ENCODE peak calls at places on chromosomes 6 and 20, in seven cellular contexts. I, B, C, G, U, E and W are unnamed samples. For H3K9me3, the result is how much of the 10 kb centered on the place peaks cover.

GRCh38 chr6:46263709-46264091 is 92.9 kb upstream of the ENPP5 start:
- DNase-seq in B (no peak), U (no peak), C (no peak), E (no peak), I (no peak), G (peak), W (no peak)

GRCh38 chr6:5132741-5133140 is 47.6 kb downstream of the PPP1R3G start:
- DNase-seq in C (no peak), G (peak), E (peak), U (peak), I (no peak), B (peak), W (no peak)

GRCh38 chr6:14001329-14002012 is 76.7 kb downstream of the RNF182 start:
- DNase-seq in G (peak), B (no peak), U (no peak), I (no peak), C (no peak), E (no peak), W (peak)

GRCh38 chr6:142416179-142416578 is 114.4 kb downstream of the ADGRG6 start:
- DNase-seq in U (no peak), I (no peak), C (no peak), G (peak), B (no peak), E (no peak), W (peak)

GRCh38 chr6:140079328-140079727 is 704.9 kb upstream of the CITED2 start:
- DNase-seq in U (peak), C (no peak), G (peak), I (no peak), E (no peak), B (no peak), W (no peak)

GRCh38 chr20:23048283-23049200 is 930 bp downstream of the THBD start:
- DNase-seq in G (peak), B (peak), E (peak), I (peak), C (peak), U (peak), W (no peak)

GRCh38 chr6:106628658-106629102 is 618 bp downstream of the RTN4IP1 start:
- DNase-seq in E (peak), B (no peak), U (no peak), G (peak), I (peak), C (no peak), W (no peak)

GRCh38 chr6:20317430-20317829 is 84.2 kb upstream of the E2F3 start:
- DNase-seq in G (no peak), C (no peak), E (no peak), I (no peak), U (no peak), B (no peak), W (no peak)

GRCh38 chr20:52493177-52493711 is 301.7 kb upstream of the ZFP64 start:
- DNase-seq in C (peak), I (peak), U (peak), G (peak), B (no peak), E (peak), W (no peak)

GRCh38 chr6:128275030-128275429 is 245.4 kb downstream of the PTPRK start:
- DNase-seq in B (no peak), E (no peak), U (no peak), C (no peak), I (no peak), G (peak), W (no peak)

GRCh38 chr6:54541521-54541920 is 233.3 kb downstream of the TINAG start:
- DNase-seq in G (no peak), B (no peak), U (no peak), E (no peak), I (no peak), C (no peak), W (no peak)

GRCh38 chr6:89267918-89268317 is 47.2 kb downstream of the GABRR2 start:
- DNase-seq in B (no peak), G (no peak), I (no peak), E (no peak), C (no peak), U (no peak), W (no peak)

GRCh38 chr6:137334094-137334493 is 114.9 kb upstream of the IFNGR1 start:
- DNase-seq in G (no peak), U (no peak), I (no peak), E (no peak), B (no peak), C (no peak), W (no peak)

GRCh38 chr6:149636116-149636515 is 12.4 kb downstream of the KATNA1 start:
- DNase-seq in I (no peak), E (peak), U (no peak), C (no peak), G (peak), B (no peak), W (no peak)

GRCh38 chr6:33426590-33427563 is 7.0 kb downstream of the SYNGAP1 start:
- DNase-seq in E (no peak), B (peak), I (no peak), U (no peak), C (no peak), G (no peak), W (no peak)

GRCh38 chr6:43733471-43734293 is 36.3 kb upstream of the VEGFA start:
- DNase-seq in I (no peak), C (no peak), U (no peak), G (no peak), B (peak), E (no peak), W (no peak)

GRCh38 chr6:42509765-42510164 is 54.1 kb upstream of the UBR2 start:
- DNase-seq in I (no peak), U (no peak), C (no peak), B (no peak), E (no peak), G (peak), W (no peak)

GRCh38 chr6:105794263-105794662 is 291.9 kb upstream of the PRDM1 start:
- DNase-seq in B (peak), I (peak), G (no peak), E (peak), C (no peak), U (no peak), W (no peak)

GRCh38 chr6:167238694-167239467 is 52.2 kb upstream of the UNC93A start:
- DNase-seq in C (no peak), U (no peak), G (no peak), B (no peak), I (no peak), E (no peak), W (no peak)

GRCh38 chr20:2820084-2820895 is 4.1 kb downstream of the TMEM239 start:
- DNase-seq in G (peak), B (peak), I (no peak), C (no peak), U (peak), E (no peak), W (no peak)

GRCh38 chr6:154931741-154932424 is 63.2 kb upstream of the TIAM2 start:
- DNase-seq in U (no peak), B (no peak), C (no peak), I (no peak), G (peak), E (no peak), W (no peak)

GRCh38 chr6:30599625-30600324 is 17.3 kb downstream of the PPP1R10 start:
- DNase-seq in G (no peak), E (no peak), U (no peak), I (no peak), C (no peak), B (no peak), W (no peak)

GRCh38 chr6:158688860-158689259 is 39.0 kb downstream of the SYTL3 start:
- DNase-seq in B (no peak), I (no peak), U (no peak), E (no peak), G (peak), C (no peak), W (no peak)

GRCh38 chr20:11849976-11850670 is 67.6 kb upstream of the BTBD3 start:
- DNase-seq in E (no peak), I (no peak), G (peak), U (peak), B (no peak), C (no peak), W (peak)

GRCh38 chr6:110703010-110703905 is 112.0 kb downstream of the CDK19 start:
- DNase-seq in B (no peak), G (peak), U (no peak), C (no peak), E (no peak), I (no peak), W (no peak)

GRCh38 chr20:36817496-36817895 is 43.9 kb upstream of the DSN1 start:
- DNase-seq in E (no peak), U (no peak), C (no peak), I (no peak), G (no peak), B (no peak), W (no peak)

GRCh38 chr20:36813784-36814136 is 40.2 kb upstream of the DSN1 start:
- DNase-seq in I (no peak), C (no peak), G (no peak), U (no peak), B (no peak), E (no peak), W (no peak)

GRCh38 chr20:36815454-36816091 is 42.0 kb upstream of the DSN1 start:
- DNase-seq in U (no peak), G (no peak), E (no peak), C (no peak), I (no peak), B (peak), W (no peak)

GRCh38 chr20:36808317-36809257 is 35.0 kb upstream of the DSN1 start:
- DNase-seq in C (no peak), B (peak), I (peak), E (peak), G (peak), U (peak), W (peak)

DNA sequence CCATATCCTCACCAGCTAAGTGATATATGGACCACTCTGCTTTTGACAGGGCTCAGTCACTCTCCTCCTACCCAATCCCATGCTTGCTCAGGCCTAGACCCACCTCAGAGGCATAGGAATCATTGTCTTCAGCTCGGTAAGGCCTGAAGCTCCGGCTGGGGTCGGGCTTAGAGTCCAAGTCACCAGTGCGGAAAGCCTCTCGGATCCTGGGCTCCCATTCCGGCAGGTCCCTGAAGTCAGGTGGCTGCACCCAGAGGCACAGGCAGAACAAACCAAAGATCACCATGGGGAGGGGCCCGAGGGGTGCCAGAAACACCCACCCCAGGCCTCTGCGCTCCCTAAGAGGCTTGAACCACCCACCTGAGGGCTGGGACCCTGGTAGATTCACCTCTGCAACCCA is 39.0 kb upstream of the DSN1 start:
- DNase-seq in G (no peak), E (no peak), B (no peak), U (no peak), I (no peak), C (no peak), W (no peak)
- H3K9me3 ChIP-seq in G (under half), E (under half), B (under half), U (under half), I (under half), C (under half), W (under half)

DNA sequence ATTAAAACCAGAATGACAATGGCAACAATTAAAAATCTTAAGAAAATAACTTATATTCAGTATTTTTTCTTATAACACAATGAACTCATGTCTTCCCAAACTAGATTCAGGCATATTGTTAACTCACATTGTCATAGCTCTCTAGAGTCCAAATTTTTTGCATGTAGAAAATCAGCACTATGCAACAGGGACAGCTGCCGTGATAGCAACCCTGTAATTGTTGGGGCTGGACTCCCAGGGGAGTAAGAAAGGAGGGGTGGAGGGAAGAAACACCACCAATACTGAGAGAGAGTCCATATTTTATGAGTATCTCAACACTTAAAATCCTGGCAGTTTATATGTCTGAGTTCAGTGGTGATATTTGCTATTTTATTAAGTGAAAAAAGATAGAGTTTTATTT is 89.6 kb upstream of the HS3ST5 start:
- DNase-seq in B (no peak), C (no peak), E (no peak), U (no peak), I (peak), G (no peak), W (peak)
- H3K9me3 ChIP-seq in B (under half), C (under half), E (under half), U (under half), I (under half), G (under half), W (under half)

GRCh38 chr20:56299362-56299761 is 50.8 kb downstream of the MC3R start:
- DNase-seq in C (no peak), I (no peak), E (no peak), G (no peak), U (no peak), B (no peak), W (peak)
- H3K9me3 ChIP-seq in C (under half), I (under half), E (under half), G (under half), U (under half), B (half or more), W (under half)

GRCh38 chr6:27106382-27106781 is 141.1 kb upstream of the PRSS16 start:
- DNase-seq in B (no peak), C (no peak), G (no peak), E (no peak), I (no peak), U (no peak), W (no peak)

GRCh38 chr6:27112974-27113373 is 134.5 kb upstream of the PRSS16 start:
- DNase-seq in I (no peak), U (no peak), C (no peak), E (no peak), G (no peak), B (no peak), W (no peak)

GRCh38 chr6:27114792-27115191 is 132.7 kb upstream of the PRSS16 start:
- DNase-seq in I (no peak), G (no peak), U (no peak), C (no peak), E (no peak), B (no peak), W (no peak)

GRCh38 chr6:27111743-27112142 is 135.8 kb upstream of the PRSS16 start:
- DNase-seq in E (no peak), G (no peak), U (no peak), C (no peak), B (no peak), I (no peak), W (no peak)
- H3K9me3 ChIP-seq in E (under half), G (under half), U (under half), C (under half), B (under half), I (under half), W (under half)